ENCODE peak calls at places on chromosomes 4 and X, in ten cellular contexts. N is ovary, X is body of pancreas, K is lower leg skin, A is pancreas, V is cardiac muscle cell, R is left ventricle myocardium inferior, F is BJ, L is A549, Y is GM12865. C is an unnamed sample.

GRCh38 chrX:19840899-19841648 is 46.3 kb downstream of the SH3KBP1 start:
- DNase-seq in N (no peak), X (no peak), K (no peak), A (no peak), V (no peak), R (no peak), F (no peak), L (no peak), Y (peak; percentile 79), C (no peak)

GRCh38 chr4:2592572-2592971 is 56.1 kb downstream of the FAM193A start:
- DNase-seq in N (no peak), X (no peak), K (no peak), A (no peak), V (no peak), R (no peak), F (no peak), L (no peak), Y (no peak), C (no peak)

GRCh38 chr4:177175473-177175872 is 134.2 kb upstream of the NEIL3 start:
- DNase-seq in N (no peak), X (no peak), K (no peak), A (no peak), V (no peak), R (no peak), F (no peak), L (no peak), Y (no peak), C (no peak)

GRCh38 chrX:40096395-40097091 is 1.2 kb downstream of the BCOR start:
- DNase-seq in N (peak; percentile 38), X (peak; percentile 55), K (no peak), A (peak; percentile 58), V (peak; percentile 57), R (peak; percentile 51), F (no peak), L (peak; percentile 36), Y (peak; percentile 72), C (no peak)

GRCh38 chr4:146699910-146700309 is 61.2 kb downstream of the POU4F2 start:
- DNase-seq in N (no peak), X (no peak), K (no peak), A (no peak), V (no peak), R (no peak), F (no peak), L (no peak), Y (no peak), C (no peak)

GRCh38 chr4:3369781-3370660 is 71.7 kb upstream of the HGFAC start:
- DNase-seq in N (no peak), X (no peak), K (peak; percentile 55), A (no peak), V (peak; percentile 87), R (peak; percentile 66), F (peak; percentile 85), L (no peak), Y (peak; percentile 62), C (no peak)

GRCh38 chrX:103423955-103424640 is 47.8 kb downstream of the BEX3 start:
- DNase-seq in N (no peak), X (no peak), K (no peak), A (no peak), V (no peak), R (no peak), F (no peak), L (no peak), Y (no peak), C (no peak)

GRCh38 chrX:104913348-104913747 is 307.1 kb downstream of the TEX13A start:
- DNase-seq in N (no peak), X (no peak), K (no peak), A (no peak), V (peak; percentile 11), R (no peak), F (no peak), L (no peak), Y (no peak), C (no peak)

GRCh38 chrX:150731795-150732194 is 38.6 kb downstream of the MTMR1 start:
- DNase-seq in N (no peak), X (no peak), K (peak; percentile 27), A (no peak), V (peak; percentile 91), R (no peak), F (peak; percentile 85), L (no peak), Y (no peak), C (no peak)

DNA sequence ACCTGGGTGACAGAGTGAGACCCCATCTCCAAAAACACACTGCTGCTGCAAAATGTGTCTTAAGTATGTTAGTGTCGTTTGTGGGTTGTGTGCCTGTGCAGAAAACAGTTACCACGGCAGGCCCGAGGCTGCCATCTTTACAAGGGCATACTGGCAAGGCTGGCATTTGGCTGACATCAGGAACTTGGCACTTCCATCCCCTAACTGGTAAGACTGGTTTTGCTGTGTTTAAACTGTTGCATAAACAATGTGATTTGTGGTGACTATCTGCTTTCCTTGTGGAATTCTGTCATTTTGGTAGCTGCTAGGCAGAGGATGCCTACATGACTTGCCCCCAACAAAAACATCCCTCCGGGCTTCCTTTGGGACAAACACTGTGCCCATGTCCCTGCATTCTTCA is 12.3 kb downstream of the LRP2BP start:
- DNase-seq in N (no peak), X (peak; percentile 82), K (peak; percentile 54), A (peak; percentile 78), V (no peak), R (no peak), F (no peak), L (no peak), Y (no peak), C (no peak)
- H3K4me3 ChIP-seq in N (no peak overlapping the region), X (no peak overlapping the region), K (no peak overlapping the region), A (no peak overlapping the region), V (no peak overlapping the region), R (no peak overlapping the region), F (no peak overlapping the region), L (no peak overlapping the region), Y (no peak overlapping the region), C (no peak overlapping the region)

GRCh38 chr4:112910109-112910736 is 139.2 kb upstream of the ANK2 start:
- DNase-seq in N (peak; percentile 28), X (no peak), K (no peak), A (no peak), V (peak; percentile 90), R (no peak), F (no peak), L (no peak), Y (no peak), C (no peak)
- TF ChIP-seq CTCF in N (no peak), X (no peak), K (no peak), A (no peak), V (peak; percentile 50), R (peak; percentile 45), F (peak; percentile 29), L (no peak), Y (no peak), C (no peak)

DNA sequence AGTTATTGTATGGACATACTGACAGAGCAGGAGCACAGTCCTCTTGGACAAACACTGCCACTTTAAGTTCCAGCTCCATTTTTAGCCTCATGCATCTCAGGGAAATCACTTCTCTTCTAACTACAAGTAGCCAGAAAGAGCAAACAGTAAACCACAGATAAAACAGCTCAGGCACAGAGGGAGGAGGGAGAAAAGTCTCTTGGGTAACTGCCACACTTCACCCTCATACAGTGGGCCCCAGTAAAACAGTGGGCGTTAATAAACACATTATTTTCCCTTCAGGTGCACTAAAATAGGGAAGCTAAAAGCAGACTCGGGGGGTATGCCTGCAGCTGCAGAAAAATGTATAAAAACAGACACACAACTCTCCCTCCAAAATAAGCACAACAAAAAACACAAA is 21.6 kb downstream of the CD38 start:
- DNase-seq in N (no peak), X (no peak), K (no peak), A (no peak), V (no peak), R (no peak), F (no peak), L (no peak), Y (no peak), C (no peak)
- H3K4me3 ChIP-seq in N (no peak overlapping the region), X (no peak overlapping the region), K (no peak overlapping the region), A (no peak overlapping the region), V (no peak overlapping the region), R (no peak overlapping the region), F (no peak overlapping the region), L (no peak overlapping the region), Y (no peak overlapping the region), C (no peak overlapping the region)

GRCh38 chr4:144989306-144989705 is 108.7 kb downstream of the ANAPC10 start:
- DNase-seq in N (no peak), X (no peak), K (no peak), A (no peak), V (no peak), R (no peak), F (no peak), L (no peak), Y (no peak), C (no peak)
- TF ChIP-seq CTCF in N (no peak), X (no peak), K (no peak), A (no peak), V (no peak), R (no peak), F (no peak), L (no peak), Y (no peak), C (no peak)

DNA sequence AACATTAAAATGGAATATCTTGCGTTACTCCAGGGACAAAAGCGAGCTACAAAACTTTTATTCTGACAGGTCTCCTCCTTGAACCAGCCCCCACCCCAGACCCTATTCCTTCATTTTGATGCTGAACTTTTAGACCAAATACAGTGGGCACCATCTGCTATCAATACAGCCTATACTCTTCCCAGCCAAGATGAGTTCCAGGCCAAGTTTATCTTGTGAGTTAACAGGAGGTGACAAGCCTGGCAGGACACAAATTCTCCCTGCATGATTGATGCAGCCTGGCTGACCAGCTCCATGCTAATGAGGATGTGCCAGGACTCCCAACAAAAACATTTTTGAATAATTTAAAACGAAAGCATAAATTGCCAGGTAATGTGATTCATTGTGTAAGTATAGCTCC is 125.0 kb downstream of the COL25A1 start:
- DNase-seq in N (no peak), X (no peak), K (no peak), A (no peak), V (no peak), R (no peak), F (no peak), L (no peak), Y (no peak), C (no peak)
- H3K4me3 ChIP-seq in N (no peak overlapping the region), X (no peak overlapping the region), K (no peak overlapping the region), A (no peak overlapping the region), V (no peak overlapping the region), R (no peak overlapping the region), F (no peak overlapping the region), L (no peak overlapping the region), Y (no peak overlapping the region), C (no peak overlapping the region)

C was measured in GM12864.